ENCODE peak calls at places on chromosome 4, in nine cellular contexts. J is heart right ventricle, Y is PC-9, A is Peyer's patch, Z is A549, V is breast epithelium, B is lower lobe of right lung, O is upper lobe of right lung, W is right lobe of liver. G is an unnamed sample.
A peak's percentile ranks its signal among the peaks of the same experiment; 100 is the strongest.

GRCh38 chr4:82753238-82753637 is 45.4 kb downstream of the SCD5 start:
- DNase-seq in O (no peak), W (no peak), Y (peak; percentile 38), V (no peak), Z (no peak), B (no peak), J (no peak), A (no peak), G (no peak)

GRCh38 chr4:93764647-93765246 is 63.8 kb upstream of the ATOH1 start:
- DNase-seq in J (no peak), Y (no peak), V (no peak), B (no peak), O (no peak), Z (peak; percentile 40), A (peak; percentile 51), W (no peak), G (peak; percentile 59)

GRCh38 chr4:2054217-2054616 is 4.9 kb upstream of the NAT8L start:
- DNase-seq in V (no peak), W (no peak), Z (no peak), J (no peak), A (no peak), O (peak; percentile 8), Y (no peak), B (no peak), G (no peak)

GRCh38 chr4:5881340-5881739 is 11.5 kb downstream of the CRMP1 start:
- DNase-seq in J (no peak), O (no peak), Y (no peak), W (no peak), B (no peak), A (no peak), V (no peak), Z (no peak), G (no peak)

GRCh38 chr4:67700874-67701850 is at the start of gene UBA6:
- DNase-seq in O (peak; percentile 98), W (peak; percentile 98), A (peak; percentile 99), J (peak; percentile 95), B (peak; percentile 98), V (peak; percentile 97), Y (peak; percentile 89), Z (peak; percentile 95), G (peak; percentile 98)

GRCh38 chr4:133866328-133866699 is 335.3 kb downstream of the PABPC4L start:
- DNase-seq in W (no peak), Y (no peak), J (no peak), V (no peak), O (no peak), Z (no peak), B (no peak), A (no peak), G (no peak)

GRCh38 chr4:42152507-42153504 is at the start of gene BEND4:
- DNase-seq in O (no peak), A (peak; percentile 81), V (no peak), J (no peak), W (no peak), Y (no peak), B (no peak), Z (peak; percentile 6), G (peak; percentile 57)

GRCh38 chr4:4618846-4619245 is 77.0 kb upstream of the STX18 start:
- DNase-seq in O (no peak), Z (no peak), J (no peak), B (no peak), W (no peak), V (no peak), Y (no peak), A (no peak), G (no peak)

GRCh38 chr4:17027495-17027894 is 129.1 kb upstream of the LDB2 start:
- DNase-seq in V (no peak), W (no peak), B (no peak), A (no peak), J (no peak), Y (no peak), Z (peak; percentile 26), O (no peak), G (no peak)

DNA sequence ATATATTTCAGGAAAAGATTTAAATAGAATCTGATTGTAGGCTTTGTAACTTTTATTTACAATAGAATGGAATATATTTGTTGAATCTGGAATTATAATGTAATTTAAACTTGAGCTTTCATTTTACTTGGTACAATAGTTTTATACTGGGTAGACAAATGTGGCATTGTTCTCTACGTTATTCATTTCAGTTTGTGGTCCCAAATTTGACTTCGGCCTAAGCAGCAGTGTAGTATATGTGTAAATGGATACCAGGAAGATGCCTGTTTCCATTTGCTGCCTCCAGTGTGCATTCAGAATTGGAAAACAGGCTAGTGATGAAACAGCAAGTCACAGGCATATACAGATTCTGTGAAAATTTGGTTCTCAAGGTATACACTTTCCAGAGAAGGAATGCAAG is 77.8 kb downstream of the CLDN22 start:
- DNase-seq in J (no peak), W (no peak), O (no peak), V (no peak), Z (no peak), B (no peak), A (no peak), Y (no peak), G (no peak)
- TF ChIP-seq CTCF in J (no peak), W (no peak), O (no peak), V (no peak), Z (no peak), B (no peak), A (no peak), Y (no peak), G (no peak)

GRCh38 chr4:89109841-89110540 is 1.3 kb upstream of the TIGD2 start:
- DNase-seq in Y (no peak), W (no peak), Z (no peak), J (no peak), V (no peak), O (no peak), B (no peak), A (no peak), G (no peak)
- H3K4me3 ChIP-seq in Y (no peak overlapping the region), W (peak overlapping the region; percentile 77), Z (peak overlapping the region; percentile 82), J (peak overlapping the region; percentile 56), V (peak overlapping the region; percentile 89), O (peak overlapping the region; percentile 87), B (peak overlapping the region; percentile 74), A (no peak overlapping the region), G (no peak overlapping the region)

GRCh38 chr4:153489856-153490558 is 23.8 kb downstream of the TMEM131L start:
- DNase-seq in V (no peak), B (no peak), O (no peak), W (no peak), Y (no peak), J (no peak), Z (no peak), A (no peak), G (no peak)
- H3K4me1 ChIP-seq in V (peaks cover 5% of the 10 kb centered on the region), B (peaks cover 46% of the 10 kb centered on the region), O (peaks cover 37% of the 10 kb centered on the region), W (no peaks in the 10 kb centered on the region), Y (peaks cover 43% of the 10 kb centered on the region), J (peaks cover 38% of the 10 kb centered on the region), Z (peaks cover 23% of the 10 kb centered on the region), A (no peaks in the 10 kb centered on the region), G (peaks cover 6% of the 10 kb centered on the region)

DNA sequence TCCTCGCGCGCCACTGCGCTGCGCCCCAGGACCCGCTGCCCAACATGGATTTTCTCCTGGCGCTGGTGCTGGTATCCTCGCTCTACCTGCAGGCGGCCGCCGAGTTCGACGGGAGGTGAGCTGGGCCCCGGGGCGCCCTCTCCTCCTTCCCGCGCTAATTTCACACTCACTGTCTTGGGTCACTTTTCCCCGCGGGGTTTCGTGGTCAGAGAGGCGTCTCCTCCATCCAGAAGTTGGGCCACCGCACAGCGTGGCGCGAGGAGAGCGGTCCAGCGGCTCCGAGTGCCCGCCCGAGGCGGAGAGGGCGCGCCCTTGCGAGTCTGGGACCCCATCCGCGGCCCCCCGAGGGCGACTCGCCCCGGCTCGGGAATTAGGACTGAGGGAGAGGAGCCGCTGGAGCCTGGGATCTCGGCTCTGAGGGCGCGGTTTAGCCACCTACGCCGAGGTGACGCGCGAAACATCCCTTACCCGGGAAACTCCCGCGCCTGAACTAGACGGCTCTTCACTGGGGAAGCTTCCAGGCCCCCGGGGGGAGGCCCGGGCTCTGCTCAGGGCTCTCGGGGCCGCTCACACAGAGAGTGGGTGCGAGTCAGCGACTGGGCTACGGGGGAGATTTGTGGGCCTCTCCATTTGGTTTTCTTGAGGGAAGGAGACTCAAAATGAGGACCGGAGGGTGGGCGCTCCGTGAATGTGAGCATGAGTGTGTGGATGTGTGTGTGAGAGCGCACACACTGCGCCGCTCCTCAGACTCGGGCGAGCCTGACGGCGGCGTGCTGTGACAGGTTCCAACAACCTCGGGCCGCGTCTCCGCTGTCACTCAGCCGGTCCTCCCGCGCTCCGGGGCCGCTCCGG is 564 bp downstream of the NPNT start:
- DNase-seq in A (peak; percentile 59), B (peak; percentile 67), J (peak; percentile 14), Y (no peak), O (peak; percentile 82), Z (no peak), W (peak; percentile 20), V (peak; percentile 69), G (peak; percentile 69)
- TF ChIP-seq CTCF in A (no peak), B (peak; percentile 10), J (no peak), Y (no peak), O (peak; percentile 16), Z (no peak), W (no peak), V (peak; percentile 37), G (no peak)

DNA sequence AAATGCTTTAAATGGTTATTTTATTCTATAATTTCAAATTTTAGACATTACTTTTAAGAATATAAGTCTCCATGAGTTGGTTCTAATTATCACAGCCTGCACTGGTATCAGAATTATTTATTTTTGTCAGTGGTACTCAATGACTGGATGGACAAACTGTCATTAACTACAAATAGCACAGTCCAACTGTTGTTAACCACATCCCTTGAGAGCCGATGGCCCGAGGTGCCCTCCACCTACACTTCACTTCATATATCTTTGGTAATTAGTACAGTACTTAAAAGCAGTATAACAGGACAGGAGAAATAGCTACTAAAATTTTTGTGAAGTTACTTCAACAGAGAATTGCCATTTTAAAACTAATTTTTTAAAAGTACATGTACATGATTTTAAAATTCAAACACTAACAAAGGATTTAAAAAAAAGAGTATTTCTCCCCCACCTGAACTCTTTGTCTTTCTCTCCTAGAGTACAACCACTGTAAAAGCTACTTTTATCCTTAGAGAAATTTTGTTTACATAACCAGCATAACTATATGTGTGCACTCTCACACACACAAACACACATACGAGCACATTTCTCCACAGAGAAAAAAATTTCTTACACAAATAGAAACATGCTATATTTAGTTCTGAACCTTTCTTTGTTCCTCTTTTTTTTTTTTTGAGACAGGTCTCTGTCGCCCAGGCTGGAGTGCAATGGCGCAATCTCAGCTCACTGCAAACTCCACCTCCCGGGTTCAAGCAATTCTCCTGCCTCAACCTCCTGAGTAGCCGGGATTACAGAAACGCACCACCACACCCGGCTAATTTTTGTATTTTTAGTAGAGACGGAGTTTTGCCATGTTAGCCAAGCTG is 6.5 kb downstream of the TIFA start:
- DNase-seq in V (no peak), B (peak; percentile 47), Z (no peak), J (no peak), W (no peak), Y (no peak), A (no peak), O (no peak), G (no peak)
- H3K4me3 ChIP-seq in V (no peak overlapping the region), B (peak overlapping the region; percentile 31), Z (no peak overlapping the region), J (no peak overlapping the region), W (no peak overlapping the region), Y (no peak overlapping the region), A (peak overlapping the region; percentile 10), O (peak overlapping the region; percentile 24), G (no peak overlapping the region)